ENCODE peak calls at places on chromosomes 6 and 20, in nine cellular contexts. R is GM03348; B is Right ventricle myocardium superior; G is IMR-90; X is activated B cell treated with CpG ODN at 0.5 μM for 24 hours; L is T-helper 9 cell; M is Daoy; Q is substantia nigra; K is central memory CD4-positive, alpha-beta T cell. H is an unnamed sample.

GRCh38 chr6:147061152-147061551 is 143.1 kb upstream of the STXBP5 start:
- DNase-seq in Q (no peak), M (no peak), X (no peak), L (no peak), G (no peak), R (no peak), K (no peak), B (no peak), H (no peak)

GRCh38 chr6:107115695-107116327 is 496 bp upstream of the BEND3 start:
- DNase-seq in Q (peak), M (peak), X (peak), B (peak), R (peak), L (no peak), K (peak), G (no peak), H (no peak)

GRCh38 chr20:51500311-51500710 is 42.2 kb downstream of the NFATC2 start:
- DNase-seq in R (no peak), Q (no peak), B (no peak), L (peak), M (no peak), G (no peak), K (peak), X (no peak), H (no peak)

GRCh38 chr6:52537001-52537753 is 39.7 kb downstream of the TRAM2 start:
- DNase-seq in M (peak), K (peak), L (no peak), B (no peak), X (no peak), G (peak), Q (no peak), R (no peak), H (no peak)

GRCh38 chr6:69933239-69933638 is 66.9 kb downstream of the COL19A1 start:
- DNase-seq in R (no peak), G (peak), X (no peak), K (no peak), M (no peak), L (no peak), B (no peak), Q (no peak), H (no peak)

GRCh38 chr6:31067881-31068737 is 44.3 kb downstream of the C6orf15 start:
- DNase-seq in R (no peak), Q (peak), X (no peak), G (no peak), L (no peak), B (no peak), M (no peak), K (no peak), H (peak)

GRCh38 chr20:38863024-38863851 is 57.7 kb downstream of the PPP1R16B start:
- DNase-seq in L (peak), K (peak), Q (no peak), M (no peak), X (peak), G (no peak), R (no peak), B (no peak), H (no peak)

GRCh38 chr6:131728296-131728939 is 17.6 kb upstream of the CTAGE9 start:
- DNase-seq in M (no peak), K (no peak), G (peak), L (no peak), X (no peak), R (peak), B (no peak), Q (no peak), H (no peak)

GRCh38 chr6:8940356-8940755 is 505.0 kb upstream of the SLC35B3 start:
- DNase-seq in K (no peak), L (no peak), M (peak), G (no peak), Q (no peak), X (no peak), B (no peak), R (no peak), H (no peak)

GRCh38 chr6:130981409-130981808 is 81.6 kb downstream of the EPB41L2 start:
- DNase-seq in B (no peak), Q (no peak), K (no peak), G (peak), X (no peak), L (no peak), M (no peak), R (peak), H (no peak)